ENCODE peak calls at places on chromosome 2, in seven cellular contexts. E is A549, N is HepG2, G is GM12878, Z is K562, Q is H1, S is SK-N-SH. L is an unnamed sample.
A peak's percentile ranks its signal among the peaks of the same experiment; 100 is the strongest.

GRCh38 chr2:74632939-74633312 is 15.2 kb downstream of the M1AP start:
- DNase-seq in E (no peak), G (no peak), N (no peak), Q (no peak), Z (no peak), S (no peak), L (no peak)

GRCh38 chr2:144201868-144202468 is 318.0 kb downstream of the ZEB2 start:
- DNase-seq in Q (no peak), G (no peak), E (no peak), S (no peak), Z (no peak), N (no peak), L (peak; percentile 81)

GRCh38 chr2:65382776-65383357 is 49.5 kb downstream of the SPRED2 start:
- DNase-seq in N (peak; percentile 86), E (peak; percentile 44), G (no peak), Z (peak; percentile 87), Q (no peak), S (peak; percentile 50), L (peak; percentile 98)

GRCh38 chr2:40554665-40555294 is 102.9 kb upstream of the SLC8A1 start:
- DNase-seq in N (peak; percentile 56), Q (peak; percentile 21), G (peak; percentile 2), S (peak; percentile 32), Z (peak; percentile 27), E (peak; percentile 6), L (peak; percentile 38)

GRCh38 chr2:39938035-39938835 is 159.2 kb upstream of the THUMPD2 start:
- DNase-seq in Q (no peak), E (no peak), S (no peak), G (no peak), Z (no peak), N (no peak), L (peak; percentile 97)

GRCh38 chr2:70496819-70497218 is 56.8 kb downstream of the TGFA start:
- DNase-seq in S (no peak), N (no peak), Z (no peak), Q (no peak), G (no peak), E (no peak), L (no peak)

GRCh38 chr2:176575237-176575744 is 306.0 kb downstream of the MTX2 start:
- DNase-seq in N (no peak), G (no peak), Q (no peak), Z (no peak), S (no peak), E (no peak), L (no peak)

GRCh38 chr2:227464851-227465250 is 7.1 kb upstream of the AGFG1 start:
- DNase-seq in E (no peak), N (no peak), S (no peak), Q (no peak), G (no peak), Z (no peak), L (no peak)

GRCh38 chr2:158544998-158545397 is 88.2 kb downstream of the PKP4 start:
- DNase-seq in N (no peak), Q (no peak), G (no peak), Z (no peak), E (no peak), S (no peak), L (no peak)

GRCh38 chr2:158543957-158544356 is 87.2 kb downstream of the PKP4 start:
- DNase-seq in E (no peak), N (no peak), Z (no peak), S (no peak), G (no peak), Q (no peak), L (no peak)

GRCh38 chr2:158542577-158542976 is 85.8 kb downstream of the PKP4 start:
- DNase-seq in Q (no peak), Z (no peak), E (no peak), N (no peak), G (no peak), S (no peak), L (no peak)

GRCh38 chr2:158539176-158539895 is 82.6 kb downstream of the PKP4 start:
- DNase-seq in G (no peak), N (peak; percentile 93), Q (no peak), Z (no peak), S (no peak), E (no peak), L (peak; percentile 90)
- TF ChIP-seq RFX5 in G (no peak), N (no peak), Q (no peak), Z (no peak), S (no peak), E (no peak), L (no peak)

GRCh38 chr2:232028631-232029030 is 67.1 kb downstream of the DIS3L2 start:
- DNase-seq in N (no peak), G (no peak), Q (no peak), Z (no peak), S (no peak), E (no peak), L (peak; percentile 10)
- TF ChIP-seq RFX5 in N (no peak), G (no peak), Q (no peak), Z (no peak), S (no peak), E (no peak), L (no peak)

DNA sequence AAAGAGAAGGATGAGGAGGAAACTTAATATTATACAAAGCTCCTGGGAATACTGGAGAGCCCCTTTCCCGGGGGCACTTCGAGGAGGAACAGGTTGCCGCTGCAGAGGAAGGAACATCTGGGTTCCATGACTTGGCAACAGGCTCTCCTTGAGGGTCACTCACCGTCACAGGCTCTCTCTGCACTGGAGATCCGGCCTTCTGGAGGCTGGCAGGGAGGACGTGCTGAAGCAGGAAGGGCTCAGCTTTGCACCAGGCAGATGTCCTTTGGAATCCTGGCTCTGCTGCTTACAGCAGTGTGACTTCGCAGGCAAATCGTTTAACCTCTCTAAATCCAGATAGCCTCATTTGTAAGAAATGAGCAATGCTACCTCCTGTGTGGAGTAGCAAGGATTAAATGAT is 2.9 kb upstream of the DPYSL5 start:
- DNase-seq in Q (no peak), S (no peak), Z (no peak), N (no peak), E (no peak), G (no peak), L (no peak)
- TF ChIP-seq RFX5 in Q (no peak), S (no peak), Z (no peak), N (no peak), E (no peak), G (no peak), L (no peak)

GRCh38 chr2:205754924-205755321 is 72.6 kb downstream of the NRP2 start:
- DNase-seq in G (no peak), E (peak; percentile 66), N (peak; percentile 42), S (no peak), Z (peak; percentile 19), Q (no peak), L (peak; percentile 30)
- TF ChIP-seq RFX5 in G (no peak), E (no peak), N (no peak), S (no peak), Z (no peak), Q (no peak), L (no peak)

GRCh38 chr2:102062802-102063201 is 71.0 kb downstream of the IL1R2 start:
- DNase-seq in G (no peak), S (no peak), Z (no peak), Q (no peak), N (no peak), E (no peak), L (no peak)
- TF ChIP-seq RFX5 in G (no peak), S (no peak), Z (no peak), Q (no peak), N (no peak), E (no peak), L (no peak)

GRCh38 chr2:3185910-3186309 is 191.7 kb downstream of the EIPR1 start:
- DNase-seq in S (no peak), G (no peak), Q (no peak), E (no peak), Z (no peak), N (no peak), L (no peak)
- TF ChIP-seq RFX5 in S (no peak), G (no peak), Q (no peak), E (no peak), Z (no peak), N (no peak), L (no peak)